ENCODE peak calls at places on chromosomes 6 and 20, in five cellular contexts. N is IMR-90; I is gastrocnemius medialis; V is CD8-positive, alpha-beta T cell; O is PC-3. H is an unnamed sample.

GRCh38 chr6:139765825-139766285 is 391.4 kb upstream of the CITED2 start:
- ATAC-seq in N (peak; percentile 30), I (peak; percentile 25), V (no peak), O (peak; percentile 22), H (no peak)

GRCh38 chr6:3512832-3513231 is 56.0 kb upstream of the SLC22A23 start:
- ATAC-seq in N (no peak), I (no peak), V (no peak), O (no peak), H (no peak)

GRCh38 chr6:130794010-130794675 is 33.1 kb upstream of the SMLR1 start:
- ATAC-seq in N (no peak), I (no peak), V (no peak), O (no peak), H (no peak)

GRCh38 chr20:25259788-25260254 is 11.9 kb downstream of the PYGB start:
- ATAC-seq in N (no peak), I (no peak), V (peak; percentile 87), O (no peak), H (no peak)

GRCh38 chr20:63176448-63177133 is 39.3 kb downstream of the YTHDF1 start:
- ATAC-seq in N (no peak), I (no peak), V (no peak), O (peak; percentile 17), H (no peak)

GRCh38 chr6:107532707-107533106 is 42.8 kb downstream of the SOBP start:
- ATAC-seq in N (no peak), I (no peak), V (no peak), O (no peak), H (peak; percentile 66)

GRCh38 chr6:43547202-43547601 is 28.6 kb downstream of the XPO5 start:
- ATAC-seq in N (no peak), I (no peak), V (no peak), O (no peak), H (no peak)

GRCh38 chr6:157608221-157609075 is 214.6 kb upstream of the SNX9 start:
- ATAC-seq in N (no peak), I (no peak), V (no peak), O (no peak), H (no peak)

GRCh38 chr6:168684471-168684870 is 243.5 kb downstream of the SMOC2 start:
- ATAC-seq in N (no peak), I (no peak), V (no peak), O (no peak), H (no peak)

GRCh38 chr6:33967966-33968724 is 164.3 kb upstream of the MLN start:
- ATAC-seq in N (no peak), I (no peak), V (no peak), O (peak; percentile 50), H (no peak)

GRCh38 chr6:149680490-149680889 is 32.0 kb upstream of the KATNA1 start:
- ATAC-seq in N (no peak), I (no peak), V (no peak), O (no peak), H (no peak)

GRCh38 chr6:127300411-127300810 is 33.7 kb downstream of the RNF146 start:
- ATAC-seq in N (peak; percentile 85), I (no peak), V (no peak), O (peak; percentile 66), H (peak; percentile 43)

GRCh38 chr20:41151134-41151869 is 14.0 kb downstream of the PLCG1 start:
- ATAC-seq in N (no peak), I (no peak), V (no peak), O (no peak), H (no peak)

GRCh38 chr6:35185302-35185681 is 28.5 kb upstream of the SCUBE3 start:
- ATAC-seq in N (peak; percentile 55), I (no peak), V (no peak), O (peak; percentile 86), H (no peak)

GRCh38 chr20:7606941-7607340 is 333.3 kb downstream of the HAO1 start:
- ATAC-seq in N (no peak), I (no peak), V (no peak), O (no peak), H (no peak)

GRCh38 chr6:43805695-43806040 is 35.7 kb downstream of the VEGFA start:
- ATAC-seq in N (no peak), I (no peak), V (no peak), O (no peak), H (no peak)

GRCh38 chr6:56255370-56255769 is 8.0 kb upstream of the COL21A1 start:
- ATAC-seq in N (no peak), I (no peak), V (no peak), O (no peak), H (no peak)

GRCh38 chr20:44015733-44016103 is 101.1 kb downstream of the TOX2 start:
- ATAC-seq in N (no peak), I (no peak), V (no peak), O (no peak), H (no peak)

GRCh38 chr6:2478200-2478599 is 232.8 kb upstream of the GMDS start:
- ATAC-seq in N (peak; percentile 74), I (no peak), V (no peak), O (no peak), H (no peak)

GRCh38 chr20:14861028-14861699 is 523.8 kb upstream of the FLRT3 start:
- ATAC-seq in N (no peak), I (no peak), V (no peak), O (no peak), H (no peak)

GRCh38 chr6:148080311-148080710 is 262.3 kb upstream of the SASH1 start:
- ATAC-seq in N (no peak), I (no peak), V (no peak), O (no peak), H (no peak)

GRCh38 chr20:50433001-50433400 is 77.2 kb upstream of the PTPN1 start:
- ATAC-seq in N (no peak), I (no peak), V (no peak), O (no peak), H (no peak)

GRCh38 chr20:10219452-10219791 is 792 bp downstream of the SNAP25 start:
- ATAC-seq in N (peak; percentile 64), I (no peak), V (peak; percentile 90), O (peak; percentile 72), H (peak; percentile 72)

GRCh38 chr6:35063701-35064507 is 77.2 kb downstream of the TCP11 start:
- ATAC-seq in N (no peak), I (no peak), V (no peak), O (no peak), H (no peak)

GRCh38 chr6:146224988-146225387 is 196.1 kb downstream of the GRM1 start:
- ATAC-seq in N (no peak), I (no peak), V (no peak), O (no peak), H (no peak)

GRCh38 chr20:50931048-50931305 is 260 bp downstream of the ADNP start:
- ATAC-seq in N (peak; percentile 36), I (peak; percentile 37), V (peak; percentile 54), O (peak; percentile 32), H (peak; percentile 24)

GRCh38 chr6:111663232-111663631 is 57.6 kb upstream of the TRAF3IP2 start:
- ATAC-seq in N (no peak), I (peak; percentile 66), V (no peak), O (no peak), H (no peak)

GRCh38 chr20:36091561-36092423 is 62.7 kb upstream of the EPB41L1 start:
- ATAC-seq in N (no peak), I (no peak), V (no peak), O (no peak), H (no peak)

DNA sequence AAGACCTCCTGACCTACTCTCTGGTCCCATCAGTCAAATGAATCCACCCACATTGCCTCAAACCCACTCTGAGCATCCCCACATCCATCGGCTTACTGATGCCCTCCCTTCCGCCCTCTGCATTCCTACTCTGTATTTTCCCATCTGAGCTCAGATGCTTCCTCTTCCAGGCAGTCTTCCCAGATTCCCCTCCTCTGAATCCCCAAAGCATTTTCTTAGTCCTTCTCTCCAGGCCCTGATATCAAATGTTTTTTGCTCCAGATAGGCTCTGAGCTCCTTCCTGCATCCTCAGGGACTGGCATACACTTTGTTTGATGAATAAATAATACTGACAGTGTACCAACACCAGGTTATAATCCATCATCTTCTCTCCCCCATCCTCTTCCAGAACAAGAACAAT is 3.9 kb downstream of the PLTP start:
- ATAC-seq in N (no peak), I (no peak), V (no peak), O (no peak), H (no peak)
- H3K27ac ChIP-seq in N (no peak overlapping the region), I (no peak overlapping the region), V (no peak overlapping the region), O (no peak overlapping the region), H (no peak overlapping the region)

GRCh38 chr6:25488156-25488555 is 163.9 kb upstream of the SCGN start:
- ATAC-seq in N (no peak), I (no peak), V (no peak), O (no peak), H (no peak)
- H3K4me1 ChIP-seq in N (no peaks in the 10 kb centered on the region), I (no peaks in the 10 kb centered on the region), V (peaks cover 5% of the 10 kb centered on the region), O (peaks cover 4% of the 10 kb centered on the region), H (no peaks in the 10 kb centered on the region)

DNA sequence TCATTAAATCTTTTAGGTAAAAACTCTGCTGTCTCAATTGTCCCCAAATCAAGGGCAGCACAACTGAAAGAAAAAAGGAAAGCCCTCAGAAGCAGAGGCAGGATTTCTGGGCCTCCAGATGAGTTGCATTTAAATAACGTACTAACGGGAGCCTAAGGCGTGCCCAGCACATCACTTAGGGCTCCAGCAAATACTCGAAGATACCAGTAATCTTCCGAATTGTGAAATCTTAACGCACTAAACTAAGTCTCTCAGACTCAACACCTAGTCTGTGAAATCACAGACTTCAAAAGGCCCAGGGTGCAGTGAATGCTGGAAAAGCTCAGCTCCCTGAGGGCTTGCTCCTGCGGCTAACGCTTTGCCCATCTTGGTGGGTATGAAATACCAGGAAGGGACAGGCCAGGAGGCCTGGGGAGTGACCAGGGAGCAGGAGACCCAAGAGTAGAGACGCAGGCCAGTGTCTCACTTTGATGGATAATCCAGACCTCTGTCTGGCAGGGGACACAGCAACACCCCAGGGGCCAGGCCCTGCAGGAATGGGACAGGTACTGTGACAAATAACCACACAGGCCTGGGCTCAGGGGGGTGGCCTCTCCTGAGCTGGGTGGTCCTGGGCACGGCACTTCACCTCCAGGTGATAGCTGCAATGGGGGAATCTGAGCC is 36.4 kb downstream of the RRBP1 start:
- ATAC-seq in N (no peak), I (peak; percentile 21), V (no peak), O (peak; percentile 12), H (peak; percentile 52)
- H3K27ac ChIP-seq in N (no peak overlapping the region), I (no peak overlapping the region), V (no peak overlapping the region), O (no peak overlapping the region), H (peak overlapping the region; percentile 52)

DNA sequence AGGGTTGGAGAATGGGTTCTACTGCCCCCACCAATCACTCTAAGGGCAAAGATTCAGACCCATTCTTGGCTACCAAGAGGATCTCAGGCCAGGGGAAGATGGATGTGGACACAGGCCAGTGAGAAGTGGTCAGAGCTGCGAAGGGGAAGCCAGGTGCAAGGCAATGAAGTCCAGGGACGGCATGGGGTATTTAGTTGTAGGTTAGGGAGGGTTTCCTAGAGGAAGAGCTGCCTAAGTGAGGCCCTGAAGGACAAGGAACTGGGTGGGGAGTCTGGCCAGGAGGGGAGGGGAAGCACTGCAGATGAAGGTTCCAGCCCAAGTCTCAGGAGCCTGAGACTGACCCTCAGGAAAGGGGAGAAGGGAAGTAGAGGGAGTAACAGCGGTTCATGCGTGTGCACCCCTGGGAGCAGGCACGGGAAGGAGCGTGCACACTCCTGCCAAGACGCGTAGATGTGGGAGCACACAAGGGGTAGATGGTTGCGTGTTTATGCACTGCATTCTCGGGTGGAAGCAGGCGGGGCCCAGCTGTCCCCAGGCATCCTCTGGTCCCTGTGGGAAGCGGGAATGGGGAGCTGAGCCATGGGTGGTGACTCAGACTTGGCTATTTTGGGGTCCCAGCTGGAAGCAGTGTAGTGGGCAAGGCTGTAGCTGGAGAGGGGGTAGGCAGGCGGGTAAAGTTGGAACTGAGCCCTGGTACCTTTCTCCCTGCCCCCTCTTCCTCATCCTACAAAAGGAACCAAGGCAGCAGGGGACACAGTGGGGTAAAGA is 3.3 kb downstream of the ACTL10 start:
- ATAC-seq in N (no peak), I (no peak), V (no peak), O (no peak), H (no peak)
- H3K4me1 ChIP-seq in N (peaks cover 28% of the 10 kb centered on the region), I (peaks cover 24% of the 10 kb centered on the region), V (peaks cover 20% of the 10 kb centered on the region), O (peaks cover 29% of the 10 kb centered on the region), H (no peaks in the 10 kb centered on the region)

GRCh38 chr6:37353761-37354525 is at the start of gene RNF8:
- ATAC-seq in N (peak; percentile 97), I (peak; percentile 91), V (peak; percentile 97), O (peak; percentile 93), H (peak; percentile 97)
- H3K27ac ChIP-seq in N (peak within 1 kb of the TSS; percentile 83), I (peak within 1 kb of the TSS; percentile 8), V (peak within 1 kb of the TSS; percentile 65), O (no peak within 1 kb of the TSS), H (no peak within 1 kb of the TSS)